ENCODE peak calls at places on chromosomes 5 and 9, in nine cellular contexts. H is skeletal muscle cell; E is T-helper 1 cell; X is stimulated activated CD8-positive, alpha-beta memory T cell treated with anti-CD3 and anti-CD28 coated beads, Interleukin-4, amount 100 ng/mL, for 24 hours; J is activated CD4-positive, alpha-beta memory T cell treated with anti-CD3 and anti-CD28 coated beads for 36 hours; V is HAP-1; B is NCI-H1105; W is T-cell; Y is SK-N-MC. U is an unnamed sample.

GRCh38 chr9:127796225-127796813 is 6.4 kb upstream of the FPGS start:
- DNase-seq in H (no peak), E (no peak), X (no peak), J (no peak), V (no peak), B (no peak), W (no peak), Y (no peak), U (no peak)

GRCh38 chr5:97544279-97545077 is 361.4 kb upstream of the RIOK2 start:
- DNase-seq in H (no peak), E (no peak), X (no peak), J (no peak), V (no peak), B (no peak), W (no peak), Y (no peak), U (no peak)

GRCh38 chr5:151251001-151251551 is 1.9 kb upstream of the GM2A start:
- DNase-seq in H (no peak), E (no peak), X (no peak), J (peak; percentile 84), V (no peak), B (no peak), W (no peak), Y (no peak), U (no peak)

GRCh38 chr9:94065535-94065961 is 18.7 kb upstream of the PTPDC1 start:
- DNase-seq in H (peak; percentile 59), E (peak; percentile 50), X (peak; percentile 51), J (peak; percentile 78), V (peak; percentile 77), B (peak; percentile 72), W (peak; percentile 68), Y (peak; percentile 67), U (peak; percentile 79)

GRCh38 chr5:109223521-109223920 is 186.3 kb downstream of the PJA2 start:
- DNase-seq in H (no peak), E (no peak), X (no peak), J (no peak), V (no peak), B (no peak), W (no peak), Y (no peak), U (no peak)

GRCh38 chr5:1826235-1826980 is 25.2 kb downstream of the NDUFS6 start:
- DNase-seq in H (no peak), E (no peak), X (no peak), J (no peak), V (no peak), B (no peak), W (no peak), Y (no peak), U (no peak)

GRCh38 chr9:127910613-127911205 is 6.1 kb downstream of the ST6GALNAC4 start:
- DNase-seq in H (no peak), E (no peak), X (no peak), J (no peak), V (no peak), B (no peak), W (no peak), Y (no peak), U (no peak)

GRCh38 chr9:134136117-134136996 is 475 bp downstream of the WDR5 start:
- DNase-seq in H (no peak), E (no peak), X (peak; percentile 4), J (peak; percentile 22), V (no peak), B (peak; percentile 8), W (no peak), Y (no peak), U (peak; percentile 60)

U was measured in stimulated activated effector memory CD8-positive, alpha-beta T cell treated with anti-CD3 and anti-CD28 coated beads, Interleukin-12 subunit alpha, Interleukin-12 subunit beta, amount 100 ng/mL, for 72 hours.